ENCODE peak calls at places on chromosome 13, in six cellular contexts. K, A, X, S, J and E are unnamed samples.

GRCh38 chr13:102651392-102651791 is 43.5 kb downstream of the METTL21C start:
- DNase-seq in X (no peak), K (no peak), J (peak; percentile 61), A (no peak), S (no peak), E (no peak)

GRCh38 chr13:57633141-57633949 is 1.8 kb downstream of the PCDH17 start:
- DNase-seq in A (peak; percentile 93), X (peak; percentile 79), S (no peak), K (no peak), J (no peak), E (no peak)

GRCh38 chr13:20035130-20035529 is 76.6 kb downstream of the ZMYM2 start:
- DNase-seq in K (no peak), J (no peak), X (no peak), S (no peak), A (no peak), E (no peak)

GRCh38 chr13:50299546-50300249 is 284.5 kb downstream of the KCNRG start:
- DNase-seq in J (no peak), X (no peak), S (no peak), K (no peak), A (no peak), E (no peak)

GRCh38 chr13:46672338-46673090 is 119.5 kb downstream of the LRCH1 start:
- DNase-seq in K (no peak), S (no peak), A (no peak), J (no peak), X (no peak), E (no peak)

GRCh38 chr13:80145291-80145690 is 195.6 kb downstream of the SPRY2 start:
- DNase-seq in K (no peak), A (no peak), J (no peak), X (no peak), S (no peak), E (no peak)

GRCh38 chr13:73505487-73505886 is 446.7 kb downstream of the KLF5 start:
- DNase-seq in S (no peak), X (no peak), K (no peak), J (no peak), A (no peak), E (no peak)

GRCh38 chr13:112703935-112704633 is 14.2 kb downstream of the ATP11A start:
- DNase-seq in A (no peak), K (no peak), J (no peak), X (no peak), S (peak; percentile 38), E (no peak)

GRCh38 chr13:111361046-111361872 is 40.8 kb downstream of the TEX29 start:
- DNase-seq in A (peak; percentile 39), K (no peak), S (no peak), J (no peak), X (no peak), E (no peak)

GRCh38 chr13:23350009-23350408 is 83.5 kb downstream of the SACS start:
- DNase-seq in S (no peak), X (no peak), A (no peak), K (no peak), J (no peak), E (peak; percentile 72)

GRCh38 chr13:98773921-98774320 is 21.4 kb upstream of the SLC15A1 start:
- DNase-seq in J (no peak), K (no peak), X (no peak), A (no peak), S (no peak), E (no peak)
- TF ChIP-seq RFX5 in J (no peak), K (no peak), X (no peak), A (no peak), S (no peak), E (no peak)

DNA sequence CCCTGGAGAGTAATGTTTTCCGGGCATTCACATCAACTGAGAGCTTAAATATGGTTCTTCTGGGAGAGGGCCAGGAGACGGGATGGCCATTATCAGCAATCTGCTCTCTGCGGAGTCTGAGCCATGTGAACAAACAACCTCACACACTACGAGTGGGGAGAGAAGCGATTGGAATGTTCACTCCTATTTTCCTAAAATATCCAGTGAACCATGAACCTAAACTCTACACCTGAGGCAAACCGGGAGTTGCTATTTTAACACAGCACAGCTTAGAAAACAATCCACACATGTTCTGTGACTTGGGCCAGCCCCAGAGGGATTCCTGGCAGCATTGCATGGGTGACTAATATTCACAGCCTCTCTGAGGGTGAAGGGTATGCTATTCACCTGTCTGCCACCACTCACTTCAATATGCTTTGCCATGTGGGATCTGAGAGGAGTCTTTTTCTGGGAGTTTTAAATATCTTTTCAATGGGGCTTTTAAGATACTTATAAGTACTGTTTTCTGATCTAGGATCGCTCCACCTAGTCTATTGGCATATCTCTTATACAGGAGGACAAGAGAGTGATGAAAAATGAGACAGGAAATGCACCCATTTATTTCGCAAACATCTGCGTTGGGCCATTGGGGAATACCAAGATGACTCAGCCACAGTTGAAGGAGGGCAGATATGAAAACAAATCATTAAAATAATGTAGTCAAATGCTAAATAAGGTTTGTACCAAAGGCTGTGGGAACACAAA is 72.6 kb upstream of the SERP2 start:
- DNase-seq in S (no peak), A (no peak), K (peak; percentile 56), X (no peak), J (peak; percentile 87), E (peak; percentile 76)
- TF ChIP-seq RAD21 in S (no peak), A (no peak), K (no peak), X (no peak), J (no peak), E (peak; percentile 18)

GRCh38 chr13:48235100-48235813 is 2.3 kb downstream of the ITM2B start:
- DNase-seq in K (peak; percentile 45), J (peak; percentile 25), A (no peak), X (peak; percentile 56), S (no peak), E (no peak)
- TF ChIP-seq RFX5 in K (no peak), J (no peak), A (no peak), X (peak; percentile 36), S (no peak), E (no peak)

GRCh38 chr13:42146359-42146758 is 97.9 kb downstream of the DGKH start:
- DNase-seq in X (no peak), A (no peak), K (no peak), J (no peak), S (no peak), E (no peak)
- TF ChIP-seq RAD21 in X (no peak), A (no peak), K (no peak), J (no peak), S (no peak), E (no peak)

GRCh38 chr13:28220166-28220565 is 81.8 kb downstream of the PAN3 start:
- DNase-seq in J (peak; percentile 46), S (no peak), A (no peak), K (no peak), X (no peak), E (no peak)
- TF ChIP-seq RFX5 in J (no peak), S (no peak), A (no peak), K (no peak), X (no peak), E (no peak)